ENCODE peak calls at places on chromosomes 1 and 21, in five cellular contexts. B, C, P, I and U are unnamed samples.

GRCh38 chr1:44759077-44759476 is 16.3 kb upstream of the RPS8 start:
- DNase-seq in B (no peak), C (no peak), P (no peak), I (no peak), U (no peak)

GRCh38 chr1:1411626-1412025 is 4.5 kb upstream of the MRPL20 start:
- DNase-seq in B (no peak), C (peak; percentile 57), P (no peak), I (no peak), U (no peak)

GRCh38 chr21:38439336-38439900 is 58.9 kb downstream of the ERG start:
- DNase-seq in B (no peak), C (no peak), P (peak; percentile 43), I (no peak), U (no peak)

GRCh38 chr1:173258484-173259264 is 51.5 kb upstream of the TNFSF4 start:
- DNase-seq in B (no peak), C (no peak), P (peak; percentile 87), I (no peak), U (no peak)

GRCh38 chr1:214378492-214378891 is 97.5 kb downstream of the SMYD2 start:
- DNase-seq in B (no peak), C (no peak), P (peak; percentile 79), I (no peak), U (no peak)

GRCh38 chr21:18369115-18369514 is 34.5 kb downstream of the TMPRSS15 start:
- DNase-seq in B (no peak), C (no peak), P (no peak), I (peak; percentile 16), U (no peak)

GRCh38 chr1:61270761-61271411 is 188.5 kb downstream of the NFIA start:
- DNase-seq in B (peak; percentile 11), C (no peak), P (no peak), I (no peak), U (no peak)

GRCh38 chr1:160826546-160826945 is 30.6 kb downstream of the LY9 start:
- DNase-seq in B (no peak), C (no peak), P (peak; percentile 68), I (no peak), U (no peak)

GRCh38 chr1:235566092-235566491 is 61.8 kb upstream of the B3GALNT2 start:
- DNase-seq in B (no peak), C (no peak), P (no peak), I (no peak), U (no peak)

GRCh38 chr1:162973381-162973795 is 95.8 kb upstream of the RGS4 start:
- DNase-seq in B (no peak), C (no peak), P (peak; percentile 90), I (peak; percentile 86), U (no peak)

GRCh38 chr1:170221031-170221430 is 75.3 kb downstream of the NTMT2 start:
- DNase-seq in B (no peak), C (no peak), P (peak; percentile 32), I (peak; percentile 64), U (no peak)

GRCh38 chr1:10646347-10646861 is 150.0 kb downstream of the CASZ1 start:
- DNase-seq in B (no peak), C (no peak), P (peak; percentile 71), I (peak; percentile 65), U (no peak)

GRCh38 chr1:114122891-114123621 is 30.6 kb downstream of the SYT6 start:
- DNase-seq in B (no peak), C (no peak), P (peak; percentile 90), I (peak; percentile 80), U (no peak)

GRCh38 chr1:227757781-227758180 is 22.5 kb downstream of the SNAP47 start:
- DNase-seq in B (no peak), C (peak; percentile 16), P (no peak), I (no peak), U (no peak)

GRCh38 chr1:227343727-227344551 is 25.6 kb upstream of the CDC42BPA start:
- DNase-seq in B (no peak), C (no peak), P (peak; percentile 83), I (peak; percentile 95), U (no peak)

GRCh38 chr1:25106352-25106751 is 126.0 kb downstream of the SYF2 start:
- DNase-seq in B (peak; percentile 19), C (no peak), P (no peak), I (no peak), U (no peak)

GRCh38 chr1:204223129-204223860 is 9.5 kb upstream of the GOLT1A start:
- DNase-seq in B (no peak), C (no peak), P (no peak), I (no peak), U (no peak)

GRCh38 chr1:117826551-117827078 is 102.8 kb downstream of the GDAP2 start:
- DNase-seq in B (no peak), C (peak; percentile 83), P (peak; percentile 96), I (peak; percentile 96), U (no peak)

GRCh38 chr1:201258763-201259230 is 24.5 kb upstream of the PKP1 start:
- DNase-seq in B (no peak), C (peak; percentile 44), P (no peak), I (no peak), U (no peak)

GRCh38 chr1:230753586-230754251 is 6.5 kb downstream of the CAPN9 start:
- DNase-seq in B (no peak), C (no peak), P (no peak), I (no peak), U (no peak)

GRCh38 chr1:107899655-107900054 is 65.3 kb downstream of the VAV3 start:
- DNase-seq in B (no peak), C (no peak), P (no peak), I (no peak), U (no peak)

GRCh38 chr1:8985915-8986813 is 40.1 kb downstream of the SLC2A7 start:
- DNase-seq in B (no peak), C (peak; percentile 80), P (peak; percentile 99), I (peak; percentile 96), U (no peak)

GRCh38 chr1:54377040-54377691 is 29.0 kb downstream of the SSBP3 start:
- DNase-seq in B (no peak), C (no peak), P (peak; percentile 29), I (no peak), U (no peak)

GRCh38 chr1:150150511-150151021 is 850 bp downstream of the PLEKHO1 start:
- DNase-seq in B (no peak), C (peak; percentile 78), P (peak; percentile 49), I (no peak), U (no peak)

GRCh38 chr1:19650416-19651140 is 6.5 kb downstream of the NBL1 start:
- DNase-seq in B (no peak), C (peak; percentile 55), P (no peak), I (no peak), U (no peak)

GRCh38 chr1:62295921-62296451 is 23.2 kb downstream of the KANK4 start:
- DNase-seq in B (no peak), C (no peak), P (peak; percentile 91), I (peak; percentile 85), U (no peak)

GRCh38 chr1:242842094-242842493 is 317.6 kb upstream of the PLD5 start:
- DNase-seq in B (no peak), C (no peak), P (no peak), I (no peak), U (no peak)

GRCh38 chr1:239025997-239026694 is 360.2 kb upstream of the CHRM3 start:
- DNase-seq in B (no peak), C (no peak), P (no peak), I (no peak), U (no peak)

GRCh38 chr21:36509966-36510742 is 30.2 kb upstream of the CLDN14 start:
- DNase-seq in B (no peak), C (peak; percentile 88), P (no peak), I (no peak), U (no peak)

GRCh38 chr21:44792653-44793052 is 9.0 kb downstream of the UBE2G2 start:
- DNase-seq in B (no peak), C (no peak), P (no peak), I (peak; percentile 11), U (no peak)

GRCh38 chr1:156117414-156118174 is 3.1 kb downstream of the LMNA start:
- DNase-seq in B (no peak), C (no peak), P (peak; percentile 15), I (peak; percentile 40), U (no peak)

GRCh38 chr1:167618366-167618765 is 11.7 kb upstream of the RCSD1 start:
- DNase-seq in B (no peak), C (no peak), P (no peak), I (no peak), U (no peak)